ENCODE peak calls at places on chromosomes 2 and 18, in eight cellular contexts. X is MG63; S is activated CD4-positive, alpha-beta T cell treated with anti-CD3 and anti-CD28 coated beads, Interleukin-2, amount 10 ng/mL, durations not matched to agents 7 days and 5 days; W is head of caudate nucleus; Z is Kasumi-1; D is NCI-H2081; F is activated effector memory CD4-positive, alpha-beta T cell treated with Interleukin-2 at 50 U/mL for 16 hours; V is H7. E is an unnamed sample.

GRCh38 chr18:46196627-46197243 is 92.5 kb downstream of the HAUS1 start:
- DNase-seq in X (no peak), S (no peak), W (no peak), Z (no peak), D (no peak), F (no peak), V (no peak), E (no peak)

GRCh38 chr2:10432315-10433181 is 15.6 kb downstream of the ODC1 start:
- DNase-seq in X (no peak), S (peak), W (no peak), Z (no peak), D (no peak), F (no peak), V (peak), E (no peak)

GRCh38 chr2:57479994-57480393 is 566.6 kb upstream of the VRK2 start:
- DNase-seq in X (no peak), S (no peak), W (no peak), Z (no peak), D (no peak), F (no peak), V (no peak), E (no peak)

GRCh38 chr2:191724015-191724414 is 46.1 kb downstream of the NABP1 start:
- DNase-seq in X (no peak), S (no peak), W (no peak), Z (no peak), D (no peak), F (no peak), V (no peak), E (no peak)

GRCh38 chr18:33495278-33495677 is 54.8 kb upstream of the CCDC178 start:
- DNase-seq in X (no peak), S (no peak), W (peak), Z (peak), D (peak), F (no peak), V (peak), E (no peak)

GRCh38 chr2:218815649-218816048 is 16.0 kb downstream of the PRKAG3 start:
- DNase-seq in X (no peak), S (no peak), W (no peak), Z (no peak), D (no peak), F (no peak), V (peak), E (no peak)

GRCh38 chr2:192535956-192536685 is 341.4 kb upstream of the TMEFF2 start:
- DNase-seq in X (no peak), S (no peak), W (no peak), Z (no peak), D (no peak), F (no peak), V (no peak), E (no peak)

GRCh38 chr18:55920063-55920462 is 332.1 kb upstream of the TCF4 start:
- DNase-seq in X (no peak), S (no peak), W (no peak), Z (no peak), D (no peak), F (no peak), V (no peak), E (no peak)

GRCh38 chr18:32750328-32750727 is 22.5 kb downstream of the KLHL14 start:
- DNase-seq in X (no peak), S (no peak), W (no peak), Z (no peak), D (no peak), F (no peak), V (no peak), E (no peak)

GRCh38 chr2:45946023-45946422 is 294.5 kb downstream of the PRKCE start:
- DNase-seq in X (peak), S (no peak), W (no peak), Z (no peak), D (no peak), F (no peak), V (no peak), E (no peak)

GRCh38 chr18:37179384-37179783 is 350.5 kb downstream of the KIAA1328 start:
- DNase-seq in X (no peak), S (no peak), W (no peak), Z (no peak), D (peak), F (no peak), V (no peak), E (no peak)

GRCh38 chr2:35819053-35819452 is 536.5 kb upstream of the CRIM1 start:
- DNase-seq in X (no peak), S (no peak), W (no peak), Z (no peak), D (no peak), F (no peak), V (no peak), E (no peak)

GRCh38 chr2:118481336-118481735 is 366.1 kb downstream of the EN1 start:
- DNase-seq in X (no peak), S (no peak), W (no peak), Z (no peak), D (no peak), F (no peak), V (no peak), E (no peak)

GRCh38 chr2:95063401-95063958 is 38.0 kb downstream of the MAL start:
- DNase-seq in X (no peak), S (no peak), W (no peak), Z (no peak), D (no peak), F (no peak), V (no peak), E (no peak)

GRCh38 chr18:908631-909621 is 4.3 kb downstream of the ADCYAP1 start:
- DNase-seq in X (no peak), S (no peak), W (no peak), Z (no peak), D (peak), F (no peak), V (peak), E (no peak)

GRCh38 chr2:209563453-209563852 is 139.6 kb downstream of the MAP2 start:
- DNase-seq in X (no peak), S (no peak), W (no peak), Z (no peak), D (no peak), F (no peak), V (peak), E (no peak)

GRCh38 chr2:54671875-54672586 is 51.4 kb upstream of the EML6 start:
- DNase-seq in X (no peak), S (no peak), W (no peak), Z (no peak), D (no peak), F (no peak), V (no peak), E (no peak)

GRCh38 chr2:214543386-214543955 is 132.6 kb downstream of the VWC2L start:
- DNase-seq in X (no peak), S (no peak), W (no peak), Z (no peak), D (peak), F (no peak), V (no peak), E (no peak)

GRCh38 chr2:24521975-24522639 is 31.1 kb downstream of the NCOA1 start:
- DNase-seq in X (no peak), S (no peak), W (no peak), Z (no peak), D (no peak), F (no peak), V (no peak), E (no peak)

GRCh38 chr2:114769110-114769509 is 326.7 kb downstream of the DPP10 start:
- DNase-seq in X (no peak), S (no peak), W (no peak), Z (no peak), D (no peak), F (no peak), V (peak), E (no peak)

GRCh38 chr2:111896576-111896975 is 1.8 kb upstream of the MERTK start:
- DNase-seq in X (no peak), S (no peak), W (no peak), Z (no peak), D (peak), F (no peak), V (no peak), E (no peak)

GRCh38 chr2:171319164-171319810 is 114.5 kb downstream of the METTL8 start:
- DNase-seq in X (no peak), S (peak), W (no peak), Z (no peak), D (no peak), F (peak), V (no peak), E (no peak)

GRCh38 chr2:49251766-49252165 is 97.5 kb upstream of the FSHR start:
- DNase-seq in X (peak), S (no peak), W (no peak), Z (no peak), D (no peak), F (no peak), V (no peak), E (no peak)

E was measured in ascending aorta.